ENCODE peak calls at places on chromosome 18, in eight cellular contexts. B is GM23248; V is upper lobe of right lung; N is MM.1S; M is tibial nerve; G is heart left ventricle; H is aorta; E is CD4-positive, alpha-beta memory T cell. Y is an unnamed sample. For H3K4me1, the result is how much of the 10 kb centered on the place peaks cover.

GRCh38 chr18:23593720-23594119 is 7.4 kb upstream of the NPC1 start:
- DNase-seq in G (no peak), B (peak), N (no peak), E (no peak), H (no peak), V (no peak), M (no peak), Y (no peak)

GRCh38 chr18:60452424-60452823 is 79.8 kb upstream of the MC4R start:
- DNase-seq in E (no peak), B (peak), G (no peak), H (no peak), N (no peak), V (no peak), M (no peak), Y (no peak)

GRCh38 chr18:21703241-21703820 is 1.2 kb downstream of the ABHD3 start:
- DNase-seq in E (no peak), N (peak), B (no peak), G (no peak), M (no peak), V (no peak), H (no peak), Y (no peak)

GRCh38 chr18:70322928-70323327 is 34.1 kb downstream of the SOCS6 start:
- DNase-seq in N (no peak), V (no peak), E (no peak), H (no peak), B (peak), M (no peak), G (no peak), Y (no peak)

GRCh38 chr18:51009071-51009470 is 20.9 kb upstream of the SMAD4 start:
- DNase-seq in H (no peak), E (no peak), B (peak), N (no peak), G (no peak), V (no peak), M (no peak), Y (no peak)

GRCh38 chr18:26526128-26526965 is 22.0 kb downstream of the KCTD1 start:
- DNase-seq in B (no peak), N (no peak), V (no peak), G (no peak), E (no peak), M (no peak), H (no peak), Y (no peak)

GRCh38 chr18:23237524-23238151 is 102.4 kb downstream of the CABLES1 start:
- DNase-seq in H (peak), B (peak), E (peak), V (peak), G (peak), N (no peak), M (no peak), Y (peak)

GRCh38 chr18:62954341-62954740 is 239.0 kb downstream of the PHLPP1 start:
- DNase-seq in M (no peak), E (no peak), B (no peak), N (no peak), G (no peak), H (no peak), V (no peak), Y (no peak)

GRCh38 chr18:11148655-11149440 is 521 bp downstream of the PIEZO2 start:
- DNase-seq in M (no peak), V (no peak), G (no peak), H (peak), N (no peak), B (peak), E (no peak), Y (no peak)

GRCh38 chr18:63141777-63142176 is 177.8 kb downstream of the BCL2 start:
- DNase-seq in G (no peak), B (no peak), N (peak), H (no peak), M (no peak), E (no peak), V (no peak), Y (no peak)

GRCh38 chr18:76803814-76804213 is 18.5 kb upstream of the ZNF236 start:
- DNase-seq in N (peak), B (peak), G (peak), M (peak), E (peak), H (peak), V (no peak), Y (peak)

GRCh38 chr18:61589724-61590065 is 256.5 kb downstream of the CDH20 start:
- DNase-seq in B (peak), E (no peak), N (no peak), V (no peak), H (no peak), G (no peak), M (no peak), Y (no peak)

GRCh38 chr18:13376298-13376840 is 157.8 kb downstream of the LDLRAD4 start:
- DNase-seq in E (no peak), N (no peak), V (no peak), B (no peak), H (no peak), G (no peak), M (no peak), Y (no peak)

GRCh38 chr18:44719519-44720060 is 38.9 kb downstream of the SETBP1 start:
- DNase-seq in B (no peak), N (no peak), E (no peak), G (no peak), H (no peak), M (no peak), V (no peak), Y (no peak)

GRCh38 chr18:39149211-39149806 is 1583.7 kb upstream of the CELF4 start:
- DNase-seq in M (no peak), E (no peak), B (no peak), H (no peak), G (no peak), N (no peak), V (no peak), Y (no peak)

GRCh38 chr18:75215663-75216062 is 5.1 kb downstream of the TSHZ1 start:
- DNase-seq in V (no peak), H (no peak), B (no peak), E (no peak), G (no peak), M (no peak), N (no peak), Y (no peak)

GRCh38 chr18:13147146-13147545 is 71.4 kb upstream of the LDLRAD4 start:
- DNase-seq in N (no peak), V (no peak), H (no peak), G (no peak), M (no peak), B (no peak), E (no peak), Y (no peak)

GRCh38 chr18:51107594-51108305 is 77.7 kb downstream of the SMAD4 start:
- DNase-seq in E (no peak), V (no peak), B (peak), G (no peak), M (no peak), H (no peak), N (no peak), Y (no peak)

GRCh38 chr18:50126466-50126865 is 68.5 kb downstream of the MYO5B start:
- DNase-seq in E (no peak), N (no peak), G (no peak), B (no peak), H (no peak), V (no peak), M (no peak), Y (no peak)

GRCh38 chr18:36372902-36373301 is 75.4 kb downstream of the FHOD3 start:
- DNase-seq in G (no peak), B (peak), N (no peak), H (no peak), V (no peak), M (no peak), E (no peak), Y (no peak)

GRCh38 chr18:13375302-13376255 is 157.0 kb downstream of the LDLRAD4 start:
- DNase-seq in V (no peak), E (peak), B (peak), M (peak), N (no peak), G (peak), H (peak), Y (peak)

GRCh38 chr18:32373995-32374394 is 96.7 kb downstream of the GAREM1 start:
- DNase-seq in B (peak), M (no peak), G (no peak), V (no peak), E (no peak), N (no peak), H (no peak), Y (no peak)

GRCh38 chr18:77140439-77141109 is 8.0 kb upstream of the MBP start:
- DNase-seq in E (peak), N (no peak), H (peak), M (no peak), V (no peak), B (no peak), G (peak), Y (peak)

GRCh38 chr18:63322908-63323634 is 3.5 kb upstream of the BCL2 start:
- DNase-seq in M (peak), G (peak), H (no peak), N (peak), E (peak), B (peak), V (no peak), Y (peak)

GRCh38 chr18:12347895-12348294 is 29.1 kb downstream of the AFG3L2 start:
- DNase-seq in G (no peak), V (no peak), H (no peak), N (no peak), M (no peak), B (no peak), E (no peak), Y (no peak)

GRCh38 chr18:30683836-30684235 is 358.7 kb downstream of the DSC3 start:
- DNase-seq in H (no peak), B (no peak), V (no peak), M (no peak), E (no peak), N (no peak), G (no peak), Y (no peak)

GRCh38 chr18:22378672-22379282 is 38.9 kb downstream of the CTAGE1 start:
- DNase-seq in G (peak), M (no peak), B (peak), E (no peak), V (no peak), N (no peak), H (peak), Y (no peak)

GRCh38 chr18:55925772-55926171 is 337.8 kb upstream of the TCF4 start:
- DNase-seq in M (no peak), V (no peak), N (no peak), H (no peak), G (no peak), B (no peak), E (no peak), Y (no peak)

GRCh38 chr18:11078491-11078890 is 70.9 kb downstream of the PIEZO2 start:
- DNase-seq in V (no peak), B (no peak), E (no peak), G (no peak), N (no peak), M (no peak), H (no peak), Y (no peak)

GRCh38 chr18:43484710-43485109 is 207.4 kb upstream of the SYT4 start:
- DNase-seq in B (no peak), G (no peak), M (no peak), N (no peak), H (no peak), E (no peak), V (no peak), Y (no peak)

GRCh38 chr18:23935804-23936203 is 78.8 kb upstream of the TTC39C start:
- DNase-seq in H (no peak), N (no peak), B (no peak), V (no peak), M (no peak), G (no peak), E (peak), Y (no peak)

GRCh38 chr18:13455960-13456471 is 237.5 kb downstream of the LDLRAD4 start:
- DNase-seq in V (no peak), B (no peak), N (no peak), M (no peak), E (no peak), G (no peak), H (no peak), Y (peak)

GRCh38 chr18:77486985-77487384 is 237.3 kb downstream of the GALR1 start:
- DNase-seq in V (no peak), M (no peak), B (no peak), G (no peak), N (no peak), E (no peak), H (no peak), Y (no peak)

GRCh38 chr18:22108674-22109073 is 60.7 kb upstream of the GATA6 start:
- DNase-seq in B (no peak), N (no peak), H (no peak), G (no peak), E (no peak), V (no peak), M (no peak), Y (no peak)

GRCh38 chr18:62499263-62499650 is 23.6 kb upstream of the ZCCHC2 start:
- DNase-seq in E (no peak), H (peak), B (no peak), N (no peak), M (no peak), G (no peak), V (no peak), Y (no peak)

GRCh38 chr18:14919666-14920065 is 171.7 kb downstream of the ANKRD30B start:
- DNase-seq in H (no peak), G (no peak), N (no peak), V (no peak), B (no peak), M (no peak), E (no peak), Y (no peak)

GRCh38 chr18:36264283-36264682 is 33.2 kb upstream of the FHOD3 start:
- DNase-seq in E (no peak), B (no peak), H (no peak), M (no peak), V (no peak), N (no peak), G (no peak), Y (no peak)

GRCh38 chr18:36511791-36512352 is 214.4 kb downstream of the FHOD3 start:
- DNase-seq in E (no peak), M (no peak), V (no peak), H (no peak), B (peak), N (no peak), G (no peak), Y (no peak)

GRCh38 chr18:11362856-11363255 is 213.5 kb upstream of the PIEZO2 start:
- DNase-seq in N (no peak), M (no peak), E (no peak), H (no peak), V (no peak), G (no peak), B (no peak), Y (no peak)

GRCh38 chr18:55251186-55251995 is 292.1 kb upstream of the CCDC68 start:
- DNase-seq in G (peak), V (no peak), E (no peak), B (peak), M (no peak), H (no peak), N (no peak), Y (no peak)

DNA sequence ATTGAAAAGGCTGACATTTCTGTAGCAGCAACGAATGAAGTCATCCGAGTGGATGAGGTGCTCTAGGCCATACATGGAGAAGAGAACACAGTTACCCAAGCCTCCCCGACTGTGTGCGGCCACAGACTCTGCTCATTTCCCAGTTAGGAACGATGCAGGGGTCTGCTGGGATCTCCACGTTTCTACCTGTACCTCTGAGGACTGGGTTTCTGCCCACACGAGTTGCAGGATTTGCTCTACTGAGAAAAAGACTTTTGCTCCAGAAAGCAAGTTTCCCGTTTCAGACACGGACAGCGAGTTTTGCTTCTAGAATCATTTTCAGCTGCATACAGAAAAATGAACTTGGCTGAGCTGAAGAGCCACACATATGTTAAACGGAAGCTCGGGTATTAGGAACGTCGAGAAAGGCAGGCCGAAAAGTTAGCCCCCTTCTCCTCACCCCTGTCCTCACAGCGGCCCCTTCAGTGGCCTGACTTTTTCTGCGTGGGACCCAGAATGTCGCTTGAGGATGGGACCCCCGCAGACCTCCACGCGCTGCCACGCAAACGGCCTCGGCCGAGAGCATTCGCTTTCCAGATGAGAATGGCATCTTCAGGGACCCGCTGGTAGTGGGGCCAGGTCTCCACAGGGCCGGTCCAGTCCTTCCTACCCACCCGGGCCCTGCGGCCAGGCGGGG is 582 bp upstream of the RAB31 start:
- DNase-seq in G (no peak), N (no peak), E (no peak), M (no peak), B (peak), H (no peak), V (no peak), Y (no peak)
- H3K27ac ChIP-seq in G (peak), N (peak), E (no peak), M (peak), B (peak), H (peak), V (peak), Y (peak)

DNA sequence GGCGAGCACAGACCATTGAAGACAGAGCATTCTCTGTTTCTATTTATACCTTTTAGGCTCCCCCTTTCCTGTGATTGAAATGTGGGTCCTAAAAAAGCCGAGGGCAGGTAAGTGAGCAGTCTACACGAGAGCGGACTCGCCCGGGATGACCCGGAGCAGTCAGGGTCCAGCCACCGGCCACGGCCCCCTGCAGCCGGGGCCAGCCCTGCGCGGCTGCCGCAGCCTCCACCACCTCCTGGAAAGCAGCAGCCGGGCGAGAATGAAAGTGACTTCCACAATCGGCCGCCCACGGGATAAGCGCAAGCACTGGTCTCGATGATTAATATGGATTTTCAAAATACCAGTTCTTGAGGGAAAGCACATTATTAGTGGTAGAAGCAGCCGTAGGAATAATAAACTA is 1015.4 kb upstream of the PIK3C3 start:
- DNase-seq in E (no peak), H (no peak), N (no peak), M (no peak), B (no peak), V (no peak), G (no peak), Y (peak)
- H3K4me3 ChIP-seq in E (no peak), H (no peak), N (no peak), M (no peak), B (no peak), V (no peak), G (no peak), Y (no peak)

GRCh38 chr18:4004176-4004829 is 450.8 kb downstream of the DLGAP1 start:
- DNase-seq in H (no peak), E (no peak), B (peak), G (no peak), M (no peak), V (no peak), N (no peak), Y (no peak)
- H3K4me1 ChIP-seq in H (under half), E (under half), B (under half), G (under half), M (under half), V (under half), N (under half), Y (under half)

GRCh38 chr18:79681484-79682387 is 2.1 kb downstream of the CTDP1 start:
- DNase-seq in B (peak), E (peak), G (no peak), H (no peak), N (no peak), M (no peak), V (no peak), Y (no peak)
- H3K27ac ChIP-seq in B (no peak), E (peak), G (no peak), H (no peak), N (no peak), M (no peak), V (no peak), Y (no peak)

GRCh38 chr18:34594243-34594642 is 115.9 kb upstream of the DTNA start:
- DNase-seq in V (no peak), G (no peak), M (no peak), H (no peak), E (no peak), N (no peak), B (no peak), Y (no peak)
- H3K4me3 ChIP-seq in V (peak), G (peak), M (peak), H (peak), E (no peak), N (no peak), B (no peak), Y (peak)

GRCh38 chr18:46343940-46344372 is 239.8 kb downstream of the HAUS1 start:
- DNase-seq in N (peak), M (peak), G (peak), V (peak), E (peak), B (no peak), H (peak), Y (no peak)
- H3K4me1 ChIP-seq in N (under half), M (under half), G (under half), V (under half), E (under half), B (under half), H (under half), Y (under half)

GRCh38 chr18:35116784-35117318 is 75.6 kb downstream of the MAPRE2 start:
- DNase-seq in N (no peak), V (no peak), E (no peak), B (no peak), H (no peak), M (no peak), G (no peak), Y (no peak)

GRCh38 chr18:35121038-35121437 is 79.8 kb downstream of the MAPRE2 start:
- DNase-seq in N (no peak), G (no peak), H (no peak), B (no peak), M (no peak), E (no peak), V (no peak), Y (no peak)

GRCh38 chr18:35117372-35117771 is 76.2 kb downstream of the MAPRE2 start:
- DNase-seq in V (no peak), H (no peak), E (no peak), M (no peak), B (no peak), N (no peak), G (no peak), Y (no peak)

GRCh38 chr18:35118641-35119040 is 77.4 kb downstream of the MAPRE2 start:
- DNase-seq in E (no peak), M (no peak), G (no peak), V (no peak), H (no peak), B (no peak), N (no peak), Y (no peak)

GRCh38 chr18:35117951-35118411 is 76.8 kb downstream of the MAPRE2 start:
- DNase-seq in B (peak), N (no peak), H (no peak), V (no peak), E (no peak), G (peak), M (peak), Y (peak)
- H3K27ac ChIP-seq in B (peak), N (no peak), H (peak), V (peak), E (no peak), G (peak), M (peak), Y (peak)

GRCh38 chr18:5630057-5630765 is 86.4 kb upstream of the EPB41L3 start:
- DNase-seq in M (peak), E (no peak), H (peak), V (peak), B (peak), G (peak), N (peak), Y (peak)

GRCh38 chr18:5627756-5628511 is 84.1 kb upstream of the EPB41L3 start:
- DNase-seq in V (no peak), H (no peak), G (no peak), E (no peak), N (no peak), B (no peak), M (no peak), Y (no peak)

GRCh38 chr18:5626130-5626880 is 82.5 kb upstream of the EPB41L3 start:
- DNase-seq in V (no peak), N (no peak), H (no peak), E (no peak), G (no peak), B (no peak), M (no peak), Y (no peak)

GRCh38 chr18:5630766-5631413 is 87.1 kb upstream of the EPB41L3 start:
- DNase-seq in B (no peak), N (no peak), E (no peak), V (no peak), H (no peak), M (no peak), G (no peak), Y (peak)

GRCh38 chr18:5628512-5629255 is 84.9 kb upstream of the EPB41L3 start:
- DNase-seq in E (no peak), N (peak), M (no peak), G (peak), B (peak), H (peak), V (peak), Y (peak)
- H3K4me3 ChIP-seq in E (no peak), N (peak), M (peak), G (peak), B (peak), H (peak), V (peak), Y (peak)

GRCh38 chr18:58136865-58137264 is 92.8 kb downstream of the NEDD4L start:
- DNase-seq in N (no peak), E (no peak), M (no peak), V (no peak), B (no peak), G (no peak), H (no peak), Y (no peak)
- H3K4me1 ChIP-seq in N (under half), E (under half), M (under half), V (under half), B (under half), G (under half), H (under half), Y (under half)

Y was measured in right cardiac atrium.